ENCODE peak calls at places on chromosomes 7 and 10, in four cellular contexts. C, H, W and K are unnamed samples.

GRCh38 chr7:81638216-81638615 is 131.6 kb downstream of the HGF start:
- DNase-seq in H (no peak), C (no peak), W (peak; percentile 95), K (no peak)

GRCh38 chr10:98262571-98262970 is 5.4 kb downstream of the LOXL4 start:
- DNase-seq in W (peak; percentile 43), C (no peak), H (peak; percentile 56), K (no peak)

GRCh38 chr10:6128591-6129383 is 40.0 kb downstream of the RBM17 start:
- DNase-seq in C (no peak), W (no peak), H (peak; percentile 91), K (no peak)

GRCh38 chr10:102068216-102068615 is 3.1 kb downstream of the HPS6 start:
- DNase-seq in C (no peak), H (no peak), W (peak; percentile 29), K (no peak)

GRCh38 chr10:91860885-91861284 is 48.4 kb downstream of the FGFBP3 start:
- DNase-seq in H (no peak), C (no peak), W (no peak), K (no peak)

GRCh38 chr7:108146070-108146842 is 16.1 kb upstream of the LAMB4 start:
- DNase-seq in H (peak; percentile 80), W (peak; percentile 75), C (no peak), K (no peak)

GRCh38 chr10:6171891-6172354 is 30.8 kb upstream of the PFKFB3 start:
- DNase-seq in W (no peak), H (peak; percentile 22), C (no peak), K (no peak)

GRCh38 chr10:126867567-126868365 is 37.5 kb upstream of the DOCK1 start:
- DNase-seq in C (no peak), H (no peak), W (no peak), K (no peak)

GRCh38 chr10:61964949-61965693 is 63.6 kb downstream of the ARID5B start:
- DNase-seq in W (no peak), H (no peak), C (no peak), K (no peak)

GRCh38 chr7:70040971-70041766 is 442.9 kb downstream of the AUTS2 start:
- DNase-seq in H (peak; percentile 7), C (no peak), W (peak; percentile 15), K (no peak)

GRCh38 chr7:44378744-44379143 is 53.4 kb upstream of the CAMK2B start:
- DNase-seq in C (no peak), H (peak; percentile 86), W (peak; percentile 24), K (no peak)

GRCh38 chr7:141072548-141073172 is 1.2 kb upstream of the TMEM178B start:
- DNase-seq in H (peak; percentile 69), C (no peak), W (peak; percentile 61), K (no peak)

GRCh38 chr7:2104716-2105115 is 128.0 kb downstream of the MAD1L1 start:
- DNase-seq in C (no peak), W (no peak), H (no peak), K (no peak)

GRCh38 chr10:3397846-3398245 is 225.3 kb upstream of the PITRM1 start:
- DNase-seq in H (no peak), C (no peak), W (no peak), K (no peak)

GRCh38 chr7:155298288-155298833 is 683 bp downstream of the INSIG1 start:
- DNase-seq in C (no peak), W (no peak), H (no peak), K (peak; percentile 41)

GRCh38 chr10:52677087-52677486 is 95.5 kb downstream of the MBL2 start:
- DNase-seq in W (no peak), H (no peak), C (no peak), K (no peak)

GRCh38 chr10:489335-489734 is 200.1 kb downstream of the DIP2C start:
- DNase-seq in C (no peak), W (no peak), H (no peak), K (no peak)

GRCh38 chr7:84236398-84236797 is 41.8 kb upstream of the SEMA3A start:
- DNase-seq in W (no peak), C (no peak), H (peak; percentile 70), K (no peak)

GRCh38 chr7:149060161-149060560 is 30.4 kb downstream of the ZNF786 start:
- DNase-seq in C (no peak), W (no peak), H (peak; percentile 10), K (no peak)

GRCh38 chr7:130063036-130063435 is 7.3 kb upstream of the KLHDC10 start:
- DNase-seq in W (peak; percentile 54), C (peak; percentile 65), H (peak; percentile 40), K (peak; percentile 48)

GRCh38 chr7:20351901-20352300 is 21.2 kb downstream of the ITGB8 start:
- DNase-seq in C (no peak), H (peak; percentile 46), W (peak; percentile 38), K (no peak)

GRCh38 chr10:86085686-86086085 is 280.9 kb downstream of the GRID1 start:
- DNase-seq in C (no peak), W (no peak), H (no peak), K (no peak)

GRCh38 chr7:95718556-95719410 is 53.6 kb upstream of the DYNC1I1 start:
- DNase-seq in W (peak; percentile 30), C (no peak), H (peak; percentile 27), K (no peak)

GRCh38 chr7:95725170-95725569 is 47.2 kb upstream of the DYNC1I1 start:
- DNase-seq in W (peak; percentile 5), C (no peak), H (no peak), K (no peak)

DNA sequence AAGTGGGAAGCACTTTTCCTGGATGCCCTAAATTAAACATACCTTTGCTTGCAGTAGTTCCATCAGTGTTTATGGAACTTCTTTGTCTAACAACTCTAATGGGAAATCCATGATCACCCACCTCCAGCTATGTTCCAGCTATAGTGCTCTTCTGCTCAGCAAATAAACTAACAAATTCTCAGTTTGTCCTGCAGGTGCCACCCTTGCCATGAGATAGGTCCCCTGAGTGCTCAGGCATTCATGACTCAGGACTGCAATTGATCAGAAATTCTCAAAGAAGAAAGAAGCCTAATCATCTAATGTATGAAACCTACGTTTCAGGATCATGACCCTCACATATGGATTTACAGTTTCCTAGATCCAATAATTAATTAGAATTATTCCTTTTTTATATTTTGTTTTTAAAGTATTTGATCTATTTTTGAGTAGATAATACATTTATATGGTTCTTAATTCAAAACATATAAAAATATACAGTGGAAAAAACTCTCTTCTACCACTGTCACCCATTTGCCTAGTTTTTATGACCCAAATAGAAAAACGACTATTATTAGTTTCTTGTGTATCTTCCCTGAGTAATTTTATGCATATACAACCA is 48.7 kb upstream of the DYNC1I1 start:
- DNase-seq in H (peak; percentile 72), W (peak; percentile 65), C (no peak), K (no peak)
- TF ChIP-seq CTCF in H (peak; percentile 68), W (peak; percentile 66), C (no peak), K (no peak)

GRCh38 chr10:24989867-24990266 is 26.1 kb downstream of the ENKUR start:
- DNase-seq in W (no peak), C (no peak), H (no peak), K (no peak)
- TF ChIP-seq CTCF in W (peak; percentile 61), C (no peak), H (no peak), K (no peak)

GRCh38 chr10:66916030-66916429 is 9.8 kb upstream of the LRRTM3 start:
- DNase-seq in C (no peak), H (no peak), W (no peak), K (no peak)

GRCh38 chr10:66919248-66919647 is 6.6 kb upstream of the LRRTM3 start:
- DNase-seq in H (no peak), W (no peak), C (no peak), K (no peak)

GRCh38 chr10:66917104-66917503 is 8.7 kb upstream of the LRRTM3 start:
- DNase-seq in W (no peak), H (no peak), C (no peak), K (no peak)
- TF ChIP-seq CTCF in W (no peak), H (no peak), C (no peak), K (no peak)

GRCh38 chr7:80428161-80429054 is 83.5 kb downstream of the GNAT3 start:
- DNase-seq in H (peak; percentile 78), W (peak; percentile 79), C (no peak), K (no peak)
- TF ChIP-seq CTCF in H (peak; percentile 77), W (peak; percentile 90), C (no peak), K (no peak)

DNA sequence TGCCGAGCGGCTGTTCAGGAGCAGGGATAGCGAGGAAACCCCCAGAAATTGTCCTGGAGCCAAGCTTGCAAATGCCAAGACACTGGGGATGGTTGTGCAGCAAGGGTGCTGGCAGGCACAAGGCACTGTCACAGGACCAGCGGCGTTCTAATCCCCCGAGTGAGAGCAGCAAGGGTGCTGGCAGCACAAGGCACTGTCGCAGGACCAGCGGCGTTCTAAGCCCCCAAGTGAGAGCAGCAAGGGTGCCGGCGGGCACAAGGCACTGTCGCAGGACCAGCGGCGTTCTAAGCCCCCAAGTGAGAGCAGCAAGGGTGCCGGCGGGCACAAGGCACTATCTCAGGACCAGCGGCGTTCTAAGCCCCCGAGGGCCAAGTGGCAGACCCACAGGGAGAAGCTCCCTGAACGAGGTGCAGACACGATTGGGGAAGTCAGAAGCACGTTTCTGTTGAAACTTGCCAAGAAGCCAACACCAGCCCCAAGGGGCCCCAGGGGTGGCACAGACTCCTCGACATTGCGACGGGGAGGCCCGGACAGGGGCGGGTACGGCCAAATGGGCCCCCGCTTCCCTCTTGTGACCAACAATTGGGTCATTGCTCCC is 40.4 kb upstream of the INPP5A start:
- DNase-seq in H (no peak), W (no peak), C (no peak), K (no peak)
- TF ChIP-seq CTCF in H (no peak), W (no peak), C (no peak), K (no peak)

GRCh38 chr7:115052706-115053105 is 130.8 kb downstream of the MDFIC start:
- DNase-seq in W (no peak), H (no peak), C (no peak), K (no peak)
- TF ChIP-seq CTCF in W (no peak), H (no peak), C (no peak), K (no peak)

GRCh38 chr10:121261665-121262064 is 336.6 kb downstream of the FGFR2 start:
- DNase-seq in H (no peak), W (no peak), C (no peak), K (no peak)
- TF ChIP-seq CTCF in H (no peak), W (no peak), C (no peak), K (no peak)

DNA sequence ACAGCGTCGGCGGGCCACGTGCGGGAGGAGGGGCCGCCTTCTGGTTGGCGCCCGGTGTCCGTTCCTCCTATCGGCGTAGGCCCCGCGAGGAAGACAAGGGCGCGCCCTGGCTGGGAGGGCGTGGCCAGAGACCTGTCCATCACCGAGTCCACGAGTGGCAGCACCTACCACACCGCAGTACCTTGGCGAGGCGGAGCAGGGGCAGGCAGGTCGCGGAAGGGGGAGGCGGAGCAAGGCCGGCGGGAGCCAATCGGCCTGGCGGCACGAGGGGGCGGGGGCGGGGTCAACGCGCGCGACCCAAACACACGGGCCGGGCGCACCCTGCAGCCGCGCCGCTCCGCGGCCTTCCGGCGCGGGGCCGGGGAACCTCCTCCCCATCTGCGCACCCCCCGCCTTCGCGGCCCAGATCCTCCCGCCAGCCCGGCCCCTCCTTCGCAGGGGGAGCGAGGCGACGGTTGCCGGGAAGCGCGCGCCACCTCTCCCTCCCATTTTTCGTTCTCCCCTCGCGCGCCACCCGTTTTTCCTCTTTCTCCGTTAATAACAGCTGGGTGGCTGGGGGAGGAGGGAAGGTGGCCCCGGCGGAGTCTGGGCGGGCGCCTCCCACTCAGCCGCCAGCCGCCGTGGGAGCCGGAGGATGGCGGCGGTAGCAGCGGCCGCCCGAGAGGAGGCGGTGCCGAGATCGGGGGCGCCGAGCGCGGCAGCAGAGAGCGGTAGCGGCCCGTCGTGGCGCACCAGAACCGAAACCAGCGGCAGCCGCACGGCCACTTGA is at the start of gene ZNRF2:
- DNase-seq in C (peak; percentile 100), W (peak; percentile 100), H (peak; percentile 100), K (peak; percentile 95)
- TF ChIP-seq CTCF in C (peak; percentile 46), W (peak; percentile 28), H (peak; percentile 10), K (no peak)